ENCODE peak calls at places on chromosomes 7 and 10, in seven cellular contexts. D, S, Q, Z, X, H and V are unnamed samples.

GRCh38 chr7:156160811-156161210 is 348.5 kb upstream of the SHH start:
- DNase-seq in Q (no peak), X (no peak), D (no peak), H (peak), S (no peak), Z (no peak), V (no peak)

GRCh38 chr7:45696476-45696875 is 122.3 kb downstream of the ADCY1 start:
- DNase-seq in Z (no peak), S (peak), Q (no peak), X (no peak), D (no peak), H (no peak), V (no peak)

GRCh38 chr7:66964391-66964790 is 31.0 kb downstream of the SBDS start:
- DNase-seq in X (no peak), S (no peak), D (no peak), Z (no peak), Q (no peak), H (no peak), V (peak)

GRCh38 chr7:77935652-77936348 is 137.2 kb downstream of the PHTF2 start:
- DNase-seq in H (no peak), Q (no peak), X (peak), Z (no peak), S (no peak), D (no peak), V (no peak)

GRCh38 chr7:125695631-125696030 is 766.0 kb upstream of the POT1 start:
- DNase-seq in D (no peak), X (no peak), H (no peak), S (no peak), Z (no peak), Q (no peak), V (no peak)

GRCh38 chr7:1291040-1291689 is 58.5 kb downstream of the UNCX start:
- DNase-seq in Z (no peak), X (no peak), H (no peak), S (no peak), D (no peak), Q (no peak), V (no peak)

GRCh38 chr10:110226555-110226925 is 19.1 kb downstream of the MXI1 start:
- DNase-seq in D (peak), Z (peak), Q (peak), X (peak), S (peak), H (peak), V (peak)

GRCh38 chr7:134768243-134768642 is 11.2 kb upstream of the CALD1 start:
- DNase-seq in H (no peak), D (no peak), Z (no peak), S (no peak), X (no peak), Q (no peak), V (no peak)

GRCh38 chr7:81577642-81578349 is 192.1 kb downstream of the HGF start:
- DNase-seq in X (no peak), S (no peak), Q (no peak), D (no peak), Z (no peak), H (no peak), V (no peak)

GRCh38 chr10:89163265-89163995 is 43.7 kb downstream of the CH25H start:
- DNase-seq in S (peak), D (peak), H (no peak), Z (no peak), X (peak), Q (no peak), V (no peak)

GRCh38 chr7:124764847-124765400 is 668 bp downstream of the GPR37 start:
- DNase-seq in S (peak), X (no peak), D (no peak), Q (peak), Z (peak), H (peak), V (peak)

GRCh38 chr10:16828114-16828568 is 10.9 kb upstream of the RSU1 start:
- DNase-seq in S (peak), D (peak), H (peak), Z (peak), X (peak), Q (peak), V (peak)

GRCh38 chr10:68090586-68090985 is 15.5 kb upstream of the HERC4 start:
- DNase-seq in H (no peak), X (no peak), Z (no peak), D (no peak), Q (no peak), S (no peak), V (no peak)

GRCh38 chr10:18362892-18363291 is 222.7 kb downstream of the CACNB2 start:
- DNase-seq in D (no peak), H (no peak), S (no peak), X (no peak), Z (no peak), Q (no peak), V (no peak)

GRCh38 chr10:109894516-109894915 is 28.8 kb downstream of the XPNPEP1 start:
- DNase-seq in Z (no peak), D (no peak), H (no peak), Q (no peak), X (no peak), S (no peak), V (peak)

GRCh38 chr7:111362660-111363059 is 199.6 kb downstream of the IMMP2L start:
- DNase-seq in S (no peak), D (no peak), X (no peak), Q (no peak), H (no peak), Z (no peak), V (peak)

GRCh38 chr7:41834805-41835694 is 132.2 kb upstream of the INHBA start:
- DNase-seq in D (no peak), H (no peak), X (no peak), S (no peak), Z (no peak), Q (no peak), V (peak)

GRCh38 chr7:139034336-139034735 is 1.5 kb downstream of the ZC3HAV1L start:
- DNase-seq in D (no peak), S (no peak), X (no peak), Z (no peak), Q (no peak), H (no peak), V (peak)

GRCh38 chr10:54722075-54722474 is 79.0 kb downstream of the PCDH15 start:
- DNase-seq in X (no peak), Z (no peak), Q (no peak), D (no peak), H (no peak), S (no peak), V (no peak)

GRCh38 chr10:110212119-110213006 is 5.0 kb downstream of the MXI1 start:
- DNase-seq in X (peak), H (no peak), D (no peak), S (no peak), Q (no peak), Z (no peak), V (no peak)

GRCh38 chr10:133026726-133027395 is 60.9 kb upstream of the ADGRA1 start:
- DNase-seq in Q (no peak), X (no peak), H (no peak), Z (no peak), D (no peak), S (no peak), V (no peak)

GRCh38 chr7:140996-141395 is 51.4 kb upstream of the FAM20C start:
- DNase-seq in X (no peak), Q (no peak), H (no peak), D (no peak), Z (no peak), S (no peak), V (no peak)

GRCh38 chr7:155807805-155808550 is 4.3 kb downstream of the SHH start:
- DNase-seq in H (no peak), S (no peak), Z (peak), D (no peak), Q (no peak), X (no peak), V (no peak)

GRCh38 chr7:80014507-80014906 is 120.1 kb upstream of the GNAI1 start:
- DNase-seq in H (no peak), Z (no peak), D (no peak), Q (no peak), X (no peak), S (no peak), V (peak)

GRCh38 chr10:123354521-123354920 is 200.3 kb downstream of the BUB3 start:
- DNase-seq in Q (no peak), X (no peak), S (no peak), Z (no peak), D (no peak), H (no peak), V (no peak)

GRCh38 chr10:67629461-67629971 is 66.5 kb downstream of the CTNNA3 start:
- DNase-seq in X (no peak), Q (no peak), H (no peak), D (no peak), S (no peak), Z (no peak), V (peak)